ENCODE peak calls at places on chromosomes 16 and 17, in eight cellular contexts. V, A, X, B, Y, Z, F and T are unnamed samples.

GRCh38 chr17:57511475-57512123 is 233.5 kb downstream of the CCDC182 start:
- DNase-seq in V (no peak), A (no peak), X (no peak), B (no peak), Y (no peak), Z (no peak), F (no peak), T (no peak)

GRCh38 chr17:13017623-13018462 is at the start of gene ELAC2:
- DNase-seq in V (peak; percentile 99), A (peak; percentile 97), X (peak; percentile 87), B (peak; percentile 92), Y (peak; percentile 100), Z (peak; percentile 99), F (peak; percentile 98), T (peak; percentile 99)

GRCh38 chr16:17224859-17225258 is 245.9 kb downstream of the XYLT1 start:
- DNase-seq in V (peak; percentile 40), A (peak; percentile 69), X (no peak), B (no peak), Y (no peak), Z (peak; percentile 94), F (no peak), T (peak; percentile 72)

GRCh38 chr17:9162275-9162985 is 141.1 kb downstream of the NTN1 start:
- DNase-seq in V (no peak), A (no peak), X (peak; percentile 25), B (no peak), Y (no peak), Z (no peak), F (peak; percentile 95), T (no peak)

GRCh38 chr16:66326995-66327513 is 39.4 kb upstream of the CDH5 start:
- DNase-seq in V (peak; percentile 62), A (peak; percentile 51), X (peak; percentile 57), B (peak; percentile 34), Y (no peak), Z (no peak), F (peak; percentile 37), T (no peak)

GRCh38 chr17:1724869-1725641 is 551 bp downstream of the WDR81 start:
- DNase-seq in V (peak; percentile 50), A (no peak), X (no peak), B (no peak), Y (no peak), Z (no peak), F (no peak), T (no peak)

GRCh38 chr17:4482338-4483011 is 16.2 kb upstream of the SPNS2 start:
- DNase-seq in V (no peak), A (no peak), X (no peak), B (no peak), Y (no peak), Z (no peak), F (peak; percentile 67), T (no peak)

GRCh38 chr16:14307623-14308356 is 236.7 kb downstream of the MRTFB start:
- DNase-seq in V (no peak), A (peak; percentile 64), X (no peak), B (no peak), Y (no peak), Z (peak; percentile 61), F (peak; percentile 84), T (peak; percentile 67)

GRCh38 chr17:4932756-4933155 is 679 bp downstream of the GP1BA start:
- DNase-seq in V (no peak), A (no peak), X (no peak), B (no peak), Y (no peak), Z (no peak), F (no peak), T (no peak)

GRCh38 chr17:76049239-76049638 is 22.1 kb upstream of the EVPL start:
- DNase-seq in V (no peak), A (no peak), X (no peak), B (no peak), Y (no peak), Z (no peak), F (no peak), T (no peak)

GRCh38 chr17:75654176-75654575 is 12.8 kb downstream of the RECQL5 start:
- DNase-seq in V (no peak), A (no peak), X (no peak), B (no peak), Y (peak; percentile 64), Z (no peak), F (peak; percentile 67), T (no peak)